ENCODE peak calls at places on chromosomes 11 and 22, in eight cellular contexts. One of them, this sample, is unnamed.

GRCh38 chr11:125517116-125517804 is 21.2 kb upstream of the FEZ1 start:
- DNase-seq in left lung: no peak
- DNase-seq in GM10248: no peak
- DNase-seq in stomach: no peak
- DNase-seq in cardiac fibroblast: peak; percentile 79
- DNase-seq in hepatocyte: peak; percentile 62
- DNase-seq in AG10803: peak; percentile 74
- DNase-seq in body of pancreas: no peak
- DNase-seq in this sample: peak; percentile 42

GRCh38 chr11:73996161-73996747 is 12.6 kb downstream of the UCP3 start:
- DNase-seq in AG10803: no peak
- DNase-seq in body of pancreas: no peak
- DNase-seq in GM10248: no peak
- DNase-seq in left lung: no peak
- DNase-seq in hepatocyte: no peak
- DNase-seq in cardiac fibroblast: no peak
- DNase-seq in stomach: no peak
- DNase-seq in this sample: no peak

GRCh38 chr11:45915446-45915845 is 2.2 kb downstream of the PEX16 start:
- DNase-seq in hepatocyte: no peak
- DNase-seq in stomach: no peak
- DNase-seq in GM10248: no peak
- DNase-seq in cardiac fibroblast: no peak
- DNase-seq in body of pancreas: no peak
- DNase-seq in left lung: no peak
- DNase-seq in AG10803: no peak
- DNase-seq in this sample: no peak

GRCh38 chr11:22671751-22672150 is 5.3 kb downstream of the GAS2 start:
- DNase-seq in hepatocyte: no peak
- DNase-seq in body of pancreas: no peak
- DNase-seq in AG10803: no peak
- DNase-seq in stomach: no peak
- DNase-seq in left lung: no peak
- DNase-seq in GM10248: no peak
- DNase-seq in cardiac fibroblast: peak; percentile 26
- DNase-seq in this sample: no peak

GRCh38 chr11:47189100-47189834 is 3.0 kb upstream of the PACSIN3 start:
- DNase-seq in left lung: no peak
- DNase-seq in body of pancreas: no peak
- DNase-seq in hepatocyte: peak; percentile 87
- DNase-seq in GM10248: no peak
- DNase-seq in AG10803: peak; percentile 81
- DNase-seq in cardiac fibroblast: peak; percentile 95
- DNase-seq in stomach: no peak
- DNase-seq in this sample: peak; percentile 80

GRCh38 chr22:20751185-20751851 is 22.6 kb upstream of the SERPIND1 start:
- DNase-seq in hepatocyte: no peak
- DNase-seq in stomach: no peak
- DNase-seq in GM10248: no peak
- DNase-seq in left lung: no peak
- DNase-seq in body of pancreas: no peak
- DNase-seq in AG10803: no peak
- DNase-seq in cardiac fibroblast: peak; percentile 3
- DNase-seq in this sample: no peak

GRCh38 chr11:75388386-75389275 is 10.7 kb upstream of the RPS3 start:
- DNase-seq in stomach: peak; percentile 68
- DNase-seq in cardiac fibroblast: peak; percentile 88
- DNase-seq in GM10248: peak; percentile 75
- DNase-seq in AG10803: peak; percentile 75
- DNase-seq in left lung: peak; percentile 73
- DNase-seq in hepatocyte: peak; percentile 81
- DNase-seq in body of pancreas: peak; percentile 84
- DNase-seq in this sample: peak; percentile 69

GRCh38 chr11:72573380-72573949 is 100.8 kb downstream of the PDE2A start:
- DNase-seq in AG10803: peak; percentile 29
- DNase-seq in stomach: no peak
- DNase-seq in body of pancreas: peak; percentile 53
- DNase-seq in cardiac fibroblast: peak; percentile 53
- DNase-seq in left lung: no peak
- DNase-seq in GM10248: peak; percentile 70
- DNase-seq in hepatocyte: peak; percentile 68
- DNase-seq in this sample: peak; percentile 25

GRCh38 chr11:73266644-73267015 is 5.5 kb upstream of the P2RY6 start:
- DNase-seq in left lung: no peak
- DNase-seq in hepatocyte: no peak
- DNase-seq in body of pancreas: no peak
- DNase-seq in AG10803: no peak
- DNase-seq in cardiac fibroblast: no peak
- DNase-seq in stomach: peak; percentile 20
- DNase-seq in GM10248: no peak
- DNase-seq in this sample: no peak

GRCh38 chr11:114076974-114077373 is 17.5 kb downstream of the ZBTB16 start:
- DNase-seq in hepatocyte: no peak
- DNase-seq in AG10803: peak; percentile 38
- DNase-seq in left lung: no peak
- DNase-seq in cardiac fibroblast: no peak
- DNase-seq in stomach: no peak
- DNase-seq in body of pancreas: no peak
- DNase-seq in GM10248: no peak
- DNase-seq in this sample: no peak

GRCh38 chr11:45412033-45412432 is 125.9 kb upstream of the SYT13 start:
- DNase-seq in hepatocyte: no peak
- DNase-seq in body of pancreas: no peak
- DNase-seq in left lung: no peak
- DNase-seq in AG10803: no peak
- DNase-seq in stomach: no peak
- DNase-seq in GM10248: no peak
- DNase-seq in cardiac fibroblast: no peak
- DNase-seq in this sample: no peak

GRCh38 chr11:72807789-72808188 is 6.4 kb upstream of the ATG16L2 start:
- DNase-seq in stomach: no peak
- DNase-seq in AG10803: no peak
- DNase-seq in GM10248: no peak
- DNase-seq in hepatocyte: no peak
- DNase-seq in cardiac fibroblast: no peak
- DNase-seq in body of pancreas: no peak
- DNase-seq in left lung: no peak
- DNase-seq in this sample: no peak

DNA sequence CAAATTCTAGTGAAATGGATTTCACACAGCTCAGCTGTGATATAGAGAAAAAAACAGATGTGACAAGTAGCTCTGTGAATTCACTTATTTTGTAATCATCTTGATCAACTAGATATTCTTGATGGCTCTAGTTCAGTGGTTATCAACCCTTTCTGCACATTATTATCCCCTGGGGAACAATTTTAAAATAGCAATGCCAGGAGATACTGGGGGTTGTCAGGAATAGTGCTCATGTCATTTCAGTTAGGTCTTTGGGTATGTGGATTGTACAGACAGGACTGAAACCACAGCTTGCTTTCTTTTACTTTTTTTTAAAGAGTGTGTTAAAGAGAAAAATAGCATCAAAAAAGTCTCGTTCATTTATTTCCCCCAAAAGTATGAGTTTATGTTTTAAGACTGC is 269.0 kb upstream of the PDGFD start:
- DNase-seq in left lung: no peak
- DNase-seq in stomach: no peak
- DNase-seq in body of pancreas: no peak
- DNase-seq in GM10248: no peak
- DNase-seq in hepatocyte: no peak
- DNase-seq in cardiac fibroblast: no peak
- DNase-seq in AG10803: no peak
- DNase-seq in this sample: no peak
- TF ChIP-seq CTCF in left lung: no peak
- TF ChIP-seq CTCF in stomach: no peak
- TF ChIP-seq CTCF in body of pancreas: no peak
- TF ChIP-seq CTCF in GM10248: no peak
- TF ChIP-seq CTCF in hepatocyte: no peak
- TF ChIP-seq CTCF in cardiac fibroblast: no peak
- TF ChIP-seq CTCF in AG10803: no peak
- TF ChIP-seq CTCF in this sample: no peak

GRCh38 chr22:22460635-22461034 is 47.9 kb downstream of the ZNF280B start:
- DNase-seq in hepatocyte: peak; percentile 45
- DNase-seq in GM10248: no peak
- DNase-seq in AG10803: no peak
- DNase-seq in cardiac fibroblast: peak; percentile 33
- DNase-seq in left lung: no peak
- DNase-seq in body of pancreas: no peak
- DNase-seq in stomach: no peak
- DNase-seq in this sample: no peak
- TF ChIP-seq CTCF in hepatocyte: peak; percentile 38
- TF ChIP-seq CTCF in GM10248: peak; percentile 27
- TF ChIP-seq CTCF in AG10803: peak; percentile 34
- TF ChIP-seq CTCF in cardiac fibroblast: peak; percentile 54
- TF ChIP-seq CTCF in left lung: no peak
- TF ChIP-seq CTCF in body of pancreas: no peak
- TF ChIP-seq CTCF in stomach: no peak
- TF ChIP-seq CTCF in this sample: peak; percentile 71

GRCh38 chr11:102932678-102933077 is 22.9 kb downstream of the MMP13 start:
- DNase-seq in hepatocyte: no peak
- DNase-seq in left lung: no peak
- DNase-seq in cardiac fibroblast: no peak
- DNase-seq in body of pancreas: no peak
- DNase-seq in GM10248: no peak
- DNase-seq in AG10803: peak; percentile 51
- DNase-seq in stomach: no peak
- DNase-seq in this sample: no peak

GRCh38 chr11:102936864-102937509 is 18.5 kb downstream of the MMP13 start:
- DNase-seq in left lung: no peak
- DNase-seq in cardiac fibroblast: no peak
- DNase-seq in GM10248: no peak
- DNase-seq in hepatocyte: no peak
- DNase-seq in stomach: no peak
- DNase-seq in body of pancreas: no peak
- DNase-seq in AG10803: no peak
- DNase-seq in this sample: no peak

GRCh38 chr11:102933627-102934026 is 21.9 kb downstream of the MMP13 start:
- DNase-seq in left lung: no peak
- DNase-seq in body of pancreas: no peak
- DNase-seq in AG10803: no peak
- DNase-seq in GM10248: no peak
- DNase-seq in stomach: no peak
- DNase-seq in cardiac fibroblast: no peak
- DNase-seq in hepatocyte: no peak
- DNase-seq in this sample: no peak

GRCh38 chr11:102934735-102935134 is 20.8 kb downstream of the MMP13 start:
- DNase-seq in hepatocyte: no peak
- DNase-seq in GM10248: no peak
- DNase-seq in stomach: no peak
- DNase-seq in AG10803: no peak
- DNase-seq in left lung: no peak
- DNase-seq in body of pancreas: no peak
- DNase-seq in cardiac fibroblast: no peak
- DNase-seq in this sample: no peak

GRCh38 chr11:102935514-102935913 is 20.0 kb downstream of the MMP13 start:
- DNase-seq in AG10803: no peak
- DNase-seq in GM10248: no peak
- DNase-seq in hepatocyte: no peak
- DNase-seq in cardiac fibroblast: no peak
- DNase-seq in body of pancreas: no peak
- DNase-seq in stomach: no peak
- DNase-seq in left lung: no peak
- DNase-seq in this sample: no peak
- TF ChIP-seq CTCF in AG10803: peak; percentile 10
- TF ChIP-seq CTCF in GM10248: no peak
- TF ChIP-seq CTCF in hepatocyte: no peak
- TF ChIP-seq CTCF in cardiac fibroblast: no peak
- TF ChIP-seq CTCF in body of pancreas: no peak
- TF ChIP-seq CTCF in stomach: no peak
- TF ChIP-seq CTCF in left lung: no peak
- TF ChIP-seq CTCF in this sample: peak; percentile 54

DNA sequence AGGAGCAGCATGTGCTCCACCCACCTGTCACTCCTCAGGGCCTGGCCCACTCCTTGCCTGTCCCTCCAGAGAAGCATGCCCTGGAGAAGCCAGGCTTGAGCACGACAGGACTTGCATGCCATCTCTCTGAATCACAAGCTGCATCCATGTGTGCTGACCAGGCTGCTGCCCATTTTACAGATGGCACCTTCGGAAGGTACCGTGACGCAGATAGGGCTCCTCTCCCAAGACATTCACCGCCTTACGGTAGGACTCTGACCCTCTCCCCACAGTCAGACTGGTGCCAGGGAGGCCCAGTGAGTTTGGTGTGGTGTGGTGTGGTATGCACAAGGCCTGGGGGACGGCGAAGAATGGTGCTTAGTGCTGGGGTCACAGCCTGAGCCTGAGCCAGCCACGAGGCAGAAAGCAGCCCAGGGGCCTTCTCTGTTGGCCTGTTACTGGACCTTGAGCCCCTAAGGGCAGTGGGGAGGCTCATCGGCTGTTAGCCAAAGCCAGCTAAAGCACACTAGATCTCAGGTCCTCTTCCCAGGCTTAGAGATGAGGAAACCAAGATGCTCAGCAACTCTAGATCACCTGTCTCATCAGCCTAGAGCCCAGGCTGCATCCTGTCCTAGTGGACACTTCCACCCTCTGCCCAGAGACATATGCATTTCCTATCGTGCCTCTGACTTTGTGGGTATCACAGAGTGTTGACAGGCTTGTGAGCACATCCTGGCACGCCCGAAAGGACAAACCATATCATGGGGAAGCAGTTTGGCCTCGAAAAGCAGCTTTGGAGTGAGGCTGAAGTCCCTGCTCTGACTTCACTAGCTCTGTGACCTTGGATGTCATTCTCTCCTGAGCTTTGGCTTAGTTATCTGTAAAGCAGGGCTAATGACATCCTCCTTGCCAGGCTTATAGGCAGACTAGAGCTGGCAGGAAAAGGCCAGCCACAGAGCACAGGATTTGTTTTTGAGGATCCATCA is 17.8 kb downstream of the CYB5R2 start:
- DNase-seq in hepatocyte: no peak
- DNase-seq in stomach: no peak
- DNase-seq in GM10248: no peak
- DNase-seq in AG10803: no peak
- DNase-seq in left lung: no peak
- DNase-seq in body of pancreas: no peak
- DNase-seq in cardiac fibroblast: no peak
- DNase-seq in this sample: no peak
- TF ChIP-seq CTCF in hepatocyte: no peak
- TF ChIP-seq CTCF in stomach: no peak
- TF ChIP-seq CTCF in GM10248: no peak
- TF ChIP-seq CTCF in AG10803: no peak
- TF ChIP-seq CTCF in left lung: no peak
- TF ChIP-seq CTCF in body of pancreas: no peak
- TF ChIP-seq CTCF in cardiac fibroblast: no peak
- TF ChIP-seq CTCF in this sample: no peak